ENCODE peak calls at places on chromosomes 12 and 14, in seven cellular contexts. N is neuronal stem cell, G is IMR-90, F is H9, E is mesendoderm, J is H1, Z is trophoblast cell. Y is an unnamed sample.

GRCh38 chr12:124904306-124905098 is 9.9 kb downstream of the UBC start:
- DNase-seq in E (peak; percentile 68), Z (peak; percentile 91), G (peak; percentile 94), N (no peak), J (no peak), F (peak; percentile 69), Y (peak; percentile 99)

GRCh38 chr12:87413784-87414183 is 615.4 kb downstream of the C12orf50 start:
- DNase-seq in J (no peak), E (no peak), Z (no peak), F (no peak), G (peak; percentile 47), N (no peak), Y (peak; percentile 51)

GRCh38 chr12:48151103-48151771 is 6.1 kb downstream of the ASB8 start:
- DNase-seq in E (no peak), J (no peak), N (no peak), F (no peak), G (no peak), Z (no peak), Y (no peak)

GRCh38 chr14:94036328-94037167 is 10.4 kb downstream of the OTUB2 start:
- DNase-seq in F (peak; percentile 86), J (peak; percentile 60), G (peak; percentile 57), E (peak; percentile 95), N (peak; percentile 44), Z (peak; percentile 62), Y (peak; percentile 79)

GRCh38 chr12:132084681-132085635 is 59.2 kb downstream of the DDX51 start:
- DNase-seq in Z (peak; percentile 51), F (peak; percentile 81), J (no peak), E (peak; percentile 83), N (peak; percentile 71), G (peak; percentile 33), Y (peak; percentile 84)

GRCh38 chr12:42450248-42450647 is 124.3 kb downstream of the PPHLN1 start:
- DNase-seq in Z (no peak), F (no peak), N (no peak), G (peak; percentile 46), E (no peak), J (no peak), Y (no peak)

GRCh38 chr12:21559855-21560569 is 33.9 kb downstream of the SPX start:
- DNase-seq in N (no peak), F (no peak), E (no peak), G (peak; percentile 53), Z (peak; percentile 47), J (no peak), Y (no peak)

GRCh38 chr12:32444895-32445294 is 45.5 kb downstream of the FGD4 start:
- DNase-seq in G (peak; percentile 77), Z (peak; percentile 72), F (no peak), J (no peak), N (no peak), E (peak; percentile 92), Y (peak; percentile 68)

GRCh38 chr14:99671230-99672224 is 12.6 kb upstream of the CYP46A1 start:
- DNase-seq in G (no peak), J (no peak), E (peak; percentile 61), N (peak; percentile 90), F (no peak), Z (no peak), Y (no peak)

GRCh38 chr14:100317897-100318808 is 5.0 kb upstream of the SLC25A47 start:
- DNase-seq in G (peak; percentile 26), Z (peak; percentile 57), F (peak; percentile 81), N (no peak), J (peak; percentile 44), E (peak; percentile 79), Y (peak; percentile 65)

GRCh38 chr14:93239869-93240677 is 33.0 kb downstream of the UBR7 start:
- DNase-seq in G (peak; percentile 89), F (no peak), J (no peak), E (no peak), Z (no peak), N (no peak), Y (peak; percentile 81)

GRCh38 chr14:101174980-101175606 is 271.6 kb upstream of the RTL1 start:
- DNase-seq in N (no peak), J (no peak), F (no peak), E (no peak), G (no peak), Z (no peak), Y (no peak)

GRCh38 chr12:23126794-23127193 is 501.8 kb downstream of the ETNK1 start:
- DNase-seq in E (no peak), F (no peak), J (no peak), N (no peak), Z (no peak), G (no peak), Y (no peak)

GRCh38 chr12:124024263-124024678 is 51.3 kb downstream of the ZNF664 start:
- DNase-seq in E (no peak), F (peak; percentile 15), J (no peak), Z (no peak), G (no peak), N (no peak), Y (no peak)

GRCh38 chr14:105260826-105261438 is 12.6 kb downstream of the BTBD6 start:
- DNase-seq in J (no peak), N (no peak), F (peak; percentile 22), G (no peak), E (no peak), Z (no peak), Y (no peak)

GRCh38 chr12:11731042-11731357 is 81.5 kb downstream of the ETV6 start:
- DNase-seq in E (no peak), Z (no peak), J (no peak), F (no peak), G (no peak), N (no peak), Y (no peak)

GRCh38 chr12:101566318-101566717 is 28.5 kb upstream of the MYBPC1 start:
- DNase-seq in G (no peak), N (peak; percentile 8), Z (no peak), J (peak; percentile 83), F (peak; percentile 83), E (peak; percentile 97), Y (peak; percentile 1)

GRCh38 chr14:54637829-54638446 is 71.0 kb downstream of the SAMD4A start:
- DNase-seq in J (no peak), Z (no peak), N (no peak), G (peak; percentile 92), F (no peak), E (no peak), Y (peak; percentile 94)

GRCh38 chr12:108833757-108834472 is 23.5 kb downstream of the SSH1 start:
- DNase-seq in G (peak; percentile 83), N (no peak), E (no peak), F (no peak), Z (no peak), J (no peak), Y (peak; percentile 76)

GRCh38 chr12:51819851-51820720 is 28.4 kb downstream of the FIGNL2 start:
- DNase-seq in E (no peak), N (no peak), Z (no peak), J (no peak), F (no peak), G (no peak), Y (no peak)

GRCh38 chr12:749871-750270 is 2.5 kb upstream of the WNK1 start:
- DNase-seq in E (no peak), Z (no peak), F (no peak), G (no peak), J (no peak), N (no peak), Y (no peak)

GRCh38 chr12:14216405-14217294 is 148.8 kb upstream of the ATF7IP start:
- DNase-seq in E (no peak), F (no peak), N (no peak), G (peak; percentile 17), J (no peak), Z (no peak), Y (peak; percentile 33)

GRCh38 chr14:55297611-55298323 is 26.5 kb downstream of the FBXO34 start:
- DNase-seq in N (no peak), G (no peak), Z (peak; percentile 23), J (no peak), E (no peak), F (no peak), Y (no peak)

GRCh38 chr12:27620121-27620520 is 76.1 kb upstream of the REP15 start:
- DNase-seq in N (no peak), E (no peak), J (no peak), F (no peak), Z (no peak), G (no peak), Y (peak; percentile 15)

GRCh38 chr12:92193063-92193462 is 47.4 kb upstream of the BTG1 start:
- DNase-seq in Z (no peak), F (no peak), E (no peak), G (no peak), J (no peak), N (no peak), Y (peak; percentile 5)

GRCh38 chr14:28784262-28785021 is 17.9 kb downstream of the FOXG1 start:
- DNase-seq in J (no peak), N (no peak), E (no peak), Z (no peak), G (no peak), F (no peak), Y (no peak)
- H3K23ac ChIP-seq in J (no peak overlapping the region), N (no peak overlapping the region), E (no peak overlapping the region), Z (no peak overlapping the region), G (no peak overlapping the region), F (no peak overlapping the region), Y (no peak overlapping the region)

DNA sequence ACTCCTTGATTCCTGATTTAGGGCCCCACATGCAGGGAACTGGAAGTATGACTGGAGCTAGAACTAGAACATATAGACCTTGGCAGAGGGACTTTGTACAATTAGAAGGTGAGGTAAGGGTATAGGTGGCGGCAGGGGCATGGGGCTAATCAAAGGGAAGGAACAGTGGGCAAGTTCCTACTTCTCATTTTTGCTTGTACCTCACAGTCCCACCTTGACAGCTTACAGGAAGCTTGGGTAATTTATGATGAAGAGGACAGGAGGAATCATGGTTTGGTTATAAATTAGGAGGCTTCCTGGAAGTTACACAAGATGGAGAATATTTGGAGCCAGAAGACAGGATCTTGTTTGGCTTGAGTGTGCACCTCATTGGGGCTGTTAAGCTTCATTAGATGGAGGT is 33.4 kb downstream of the SUSD6 start:
- DNase-seq in E (no peak), G (no peak), Z (no peak), F (no peak), N (no peak), J (no peak), Y (no peak)
- H3K4ac ChIP-seq in E (no peak overlapping the region), G (no peak overlapping the region), Z (no peak overlapping the region), F (no peak overlapping the region), N (no peak overlapping the region), J (no peak overlapping the region), Y (no peak overlapping the region)

DNA sequence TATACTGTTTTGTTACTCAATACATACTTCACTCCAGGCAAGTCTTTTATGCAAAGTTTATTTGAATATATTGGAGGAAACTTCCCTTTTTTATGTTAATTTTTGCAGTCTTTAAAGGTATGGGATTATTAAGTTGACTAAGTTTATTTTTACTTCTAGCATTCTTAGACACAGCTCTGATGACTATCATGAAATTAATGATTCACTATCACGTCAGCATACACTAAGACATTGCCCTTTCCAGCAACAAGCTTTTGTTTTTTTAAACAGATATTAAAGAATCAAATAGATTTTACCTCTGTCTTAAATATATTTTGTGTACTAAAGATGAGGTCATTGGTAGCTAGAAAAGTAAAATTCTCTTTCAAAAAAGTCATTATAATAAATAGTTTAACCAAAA is 52.1 kb downstream of the DERA start:
- DNase-seq in N (no peak), G (peak; percentile 83), F (no peak), E (no peak), Z (no peak), J (no peak), Y (no peak)
- H2BK120ac ChIP-seq in N (no peak overlapping the region), G (no peak overlapping the region), F (no peak overlapping the region), E (no peak overlapping the region), Z (no peak overlapping the region), J (no peak overlapping the region), Y (no peak overlapping the region)

DNA sequence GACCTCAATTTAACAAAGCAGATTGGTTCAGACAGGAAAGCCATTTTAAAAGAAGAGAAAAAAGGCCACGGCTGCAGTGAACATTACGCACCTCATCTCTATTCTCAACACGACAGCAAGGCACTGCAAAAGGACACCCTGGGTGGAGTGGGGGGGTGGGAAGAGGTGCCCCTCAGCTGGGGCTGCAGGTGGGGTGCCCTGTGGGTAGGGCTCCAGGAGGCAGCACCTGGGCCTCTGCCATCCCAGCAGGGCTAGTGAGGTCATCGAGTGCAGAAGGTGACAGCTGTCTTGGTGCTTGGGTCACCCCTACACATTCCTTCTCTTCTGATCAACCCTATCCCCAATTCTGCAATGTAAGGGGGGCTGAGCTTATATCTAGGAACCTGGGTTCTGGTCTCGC is 142.9 kb upstream of the PRMT8 start:
- DNase-seq in F (no peak), Z (no peak), N (no peak), E (no peak), J (no peak), G (no peak), Y (no peak)
- H3K23ac ChIP-seq in F (no peak overlapping the region), Z (no peak overlapping the region), N (no peak overlapping the region), E (no peak overlapping the region), J (no peak overlapping the region), G (no peak overlapping the region), Y (no peak overlapping the region)

Y was measured in mesenchymal stem cell.